ENCODE peak calls at places on chromosomes 5 and 9, in nine cellular contexts. One of them, this sample, is unnamed.

GRCh38 chr5:41869150-41869738 is 981 bp downstream of the OXCT1 start:
- DNase-seq in body of pancreas: peak
- DNase-seq in fibroblast of villous mesenchyme: peak
- DNase-seq in NB4: peak
- DNase-seq in WERI-Rb-1: peak
- DNase-seq in A673: no peak
- DNase-seq in hepatocyte: peak
- DNase-seq in fibroblast of lung: peak
- DNase-seq in astrocyte of the spinal cord: peak
- DNase-seq in this sample: peak

GRCh38 chr5:82364497-82364896 is 86.3 kb upstream of the RPS23 start:
- DNase-seq in NB4: no peak
- DNase-seq in hepatocyte: peak
- DNase-seq in body of pancreas: no peak
- DNase-seq in fibroblast of villous mesenchyme: peak
- DNase-seq in A673: peak
- DNase-seq in astrocyte of the spinal cord: peak
- DNase-seq in WERI-Rb-1: no peak
- DNase-seq in fibroblast of lung: peak
- DNase-seq in this sample: peak

GRCh38 chr5:78610163-78610583 is 38.4 kb downstream of the LHFPL2 start:
- DNase-seq in fibroblast of lung: no peak
- DNase-seq in A673: no peak
- DNase-seq in body of pancreas: no peak
- DNase-seq in NB4: no peak
- DNase-seq in WERI-Rb-1: no peak
- DNase-seq in fibroblast of villous mesenchyme: peak
- DNase-seq in astrocyte of the spinal cord: peak
- DNase-seq in hepatocyte: no peak
- DNase-seq in this sample: peak

GRCh38 chr9:92609142-92609500 is 60.8 kb downstream of the IPPK start:
- DNase-seq in hepatocyte: no peak
- DNase-seq in A673: no peak
- DNase-seq in fibroblast of villous mesenchyme: no peak
- DNase-seq in astrocyte of the spinal cord: no peak
- DNase-seq in WERI-Rb-1: peak
- DNase-seq in NB4: peak
- DNase-seq in body of pancreas: no peak
- DNase-seq in fibroblast of lung: no peak
- DNase-seq in this sample: peak

GRCh38 chr5:17951392-17952169 is 317.3 kb downstream of the TAF11L14 start:
- DNase-seq in hepatocyte: peak
- DNase-seq in body of pancreas: no peak
- DNase-seq in astrocyte of the spinal cord: no peak
- DNase-seq in NB4: peak
- DNase-seq in fibroblast of villous mesenchyme: no peak
- DNase-seq in WERI-Rb-1: peak
- DNase-seq in A673: peak
- DNase-seq in fibroblast of lung: no peak
- DNase-seq in this sample: no peak

GRCh38 chr5:143052967-143053682 is 282.9 kb downstream of the ARHGAP26 start:
- DNase-seq in hepatocyte: no peak
- DNase-seq in A673: no peak
- DNase-seq in WERI-Rb-1: no peak
- DNase-seq in body of pancreas: no peak
- DNase-seq in NB4: peak
- DNase-seq in fibroblast of villous mesenchyme: no peak
- DNase-seq in fibroblast of lung: no peak
- DNase-seq in astrocyte of the spinal cord: no peak
- DNase-seq in this sample: no peak

GRCh38 chr5:89255845-89256463 is 373.0 kb upstream of the MEF2C start:
- DNase-seq in WERI-Rb-1: no peak
- DNase-seq in astrocyte of the spinal cord: peak
- DNase-seq in A673: peak
- DNase-seq in hepatocyte: peak
- DNase-seq in body of pancreas: no peak
- DNase-seq in fibroblast of lung: peak
- DNase-seq in fibroblast of villous mesenchyme: peak
- DNase-seq in NB4: peak
- DNase-seq in this sample: peak

GRCh38 chr5:97560176-97560993 is 377.3 kb upstream of the RIOK2 start:
- DNase-seq in fibroblast of lung: no peak
- DNase-seq in WERI-Rb-1: no peak
- DNase-seq in body of pancreas: no peak
- DNase-seq in fibroblast of villous mesenchyme: no peak
- DNase-seq in A673: no peak
- DNase-seq in hepatocyte: no peak
- DNase-seq in NB4: no peak
- DNase-seq in astrocyte of the spinal cord: no peak
- DNase-seq in this sample: peak

GRCh38 chr9:124510650-124511425 is 3.6 kb upstream of the NR5A1 start:
- DNase-seq in fibroblast of lung: peak
- DNase-seq in NB4: no peak
- DNase-seq in body of pancreas: no peak
- DNase-seq in astrocyte of the spinal cord: no peak
- DNase-seq in fibroblast of villous mesenchyme: peak
- DNase-seq in WERI-Rb-1: no peak
- DNase-seq in A673: no peak
- DNase-seq in hepatocyte: peak
- DNase-seq in this sample: peak

DNA sequence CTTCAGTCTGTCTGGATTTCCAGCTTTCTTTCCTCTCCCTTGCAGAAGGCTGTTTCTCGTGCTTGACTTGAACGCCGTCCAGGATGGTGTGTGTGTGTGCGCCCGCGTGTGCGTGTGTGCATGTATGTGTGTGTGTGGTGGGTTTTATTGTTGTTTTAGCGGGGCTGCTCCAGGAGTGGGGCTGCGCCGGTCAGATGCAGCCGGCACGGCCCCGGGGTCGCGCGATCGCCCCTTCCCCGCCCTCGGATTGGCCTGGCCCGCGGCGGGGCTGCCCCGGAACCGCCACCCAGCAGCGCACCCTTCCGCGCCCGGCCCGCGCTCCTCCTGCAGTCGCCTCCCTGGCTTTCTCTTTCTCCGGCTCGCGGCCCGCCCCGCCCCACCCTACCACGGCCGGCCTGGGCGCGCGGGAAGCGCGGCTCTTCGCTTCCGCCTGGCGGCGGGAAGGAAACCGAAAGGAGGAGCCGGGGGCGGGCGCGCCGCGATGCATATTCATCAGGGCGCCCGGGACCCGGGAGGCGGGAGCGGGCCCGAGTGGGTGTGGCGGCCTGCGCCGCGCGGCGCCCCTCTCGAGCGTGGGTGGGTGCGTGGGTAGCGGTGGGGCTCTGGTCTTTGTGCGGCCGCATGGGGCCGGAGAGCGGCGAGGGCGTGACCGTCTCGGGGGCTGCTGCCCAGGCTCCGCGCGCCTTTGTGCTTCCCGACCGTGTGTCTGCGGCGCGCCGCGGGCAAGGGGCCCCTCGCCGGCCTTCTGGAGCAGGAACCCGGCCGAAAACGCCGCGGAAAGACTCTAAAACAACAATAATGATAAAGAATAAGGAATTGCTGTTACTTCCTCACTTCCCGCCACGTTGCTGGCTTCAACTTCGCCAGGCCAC is 8.5 kb upstream of the NFIB start:
- DNase-seq in NB4: peak
- DNase-seq in A673: peak
- DNase-seq in fibroblast of lung: peak
- DNase-seq in hepatocyte: peak
- DNase-seq in fibroblast of villous mesenchyme: peak
- DNase-seq in astrocyte of the spinal cord: peak
- DNase-seq in WERI-Rb-1: peak
- DNase-seq in body of pancreas: peak
- DNase-seq in this sample: peak
- TF ChIP-seq CTCF in NB4: no peak
- TF ChIP-seq CTCF in A673: no peak
- TF ChIP-seq CTCF in fibroblast of lung: peak
- TF ChIP-seq CTCF in hepatocyte: peak
- TF ChIP-seq CTCF in fibroblast of villous mesenchyme: peak
- TF ChIP-seq CTCF in astrocyte of the spinal cord: peak
- TF ChIP-seq CTCF in WERI-Rb-1: no peak
- TF ChIP-seq CTCF in body of pancreas: peak
- TF ChIP-seq CTCF in this sample: peak

GRCh38 chr5:132103969-132104391 is 30.4 kb downstream of the CSF2 start:
- DNase-seq in fibroblast of lung: peak
- DNase-seq in WERI-Rb-1: no peak
- DNase-seq in body of pancreas: no peak
- DNase-seq in astrocyte of the spinal cord: no peak
- DNase-seq in hepatocyte: no peak
- DNase-seq in NB4: no peak
- DNase-seq in A673: no peak
- DNase-seq in fibroblast of villous mesenchyme: no peak
- DNase-seq in this sample: peak

GRCh38 chr5:132102101-132102701 is 28.6 kb downstream of the CSF2 start:
- DNase-seq in hepatocyte: no peak
- DNase-seq in body of pancreas: no peak
- DNase-seq in A673: no peak
- DNase-seq in fibroblast of lung: no peak
- DNase-seq in NB4: no peak
- DNase-seq in astrocyte of the spinal cord: peak
- DNase-seq in WERI-Rb-1: no peak
- DNase-seq in fibroblast of villous mesenchyme: no peak
- DNase-seq in this sample: no peak

GRCh38 chr5:132101385-132101880 is 27.8 kb downstream of the CSF2 start:
- DNase-seq in A673: no peak
- DNase-seq in WERI-Rb-1: no peak
- DNase-seq in fibroblast of lung: no peak
- DNase-seq in body of pancreas: no peak
- DNase-seq in NB4: no peak
- DNase-seq in astrocyte of the spinal cord: no peak
- DNase-seq in fibroblast of villous mesenchyme: no peak
- DNase-seq in hepatocyte: no peak
- DNase-seq in this sample: no peak

GRCh38 chr5:132103380-132103951 is 29.9 kb downstream of the CSF2 start:
- DNase-seq in WERI-Rb-1: no peak
- DNase-seq in hepatocyte: peak
- DNase-seq in astrocyte of the spinal cord: peak
- DNase-seq in body of pancreas: peak
- DNase-seq in A673: peak
- DNase-seq in NB4: peak
- DNase-seq in fibroblast of villous mesenchyme: peak
- DNase-seq in fibroblast of lung: peak
- DNase-seq in this sample: peak

GRCh38 chr5:132102944-132103343 is 29.4 kb downstream of the CSF2 start:
- DNase-seq in hepatocyte: no peak
- DNase-seq in WERI-Rb-1: no peak
- DNase-seq in body of pancreas: no peak
- DNase-seq in fibroblast of lung: no peak
- DNase-seq in astrocyte of the spinal cord: no peak
- DNase-seq in fibroblast of villous mesenchyme: no peak
- DNase-seq in NB4: no peak
- DNase-seq in A673: no peak
- DNase-seq in this sample: no peak
- H3K4me3 ChIP-seq in hepatocyte: no peak
- H3K4me3 ChIP-seq in WERI-Rb-1: no peak
- H3K4me3 ChIP-seq in body of pancreas: no peak
- H3K4me3 ChIP-seq in fibroblast of lung: no peak
- H3K4me3 ChIP-seq in astrocyte of the spinal cord: no peak
- H3K4me3 ChIP-seq in fibroblast of villous mesenchyme: no peak
- H3K4me3 ChIP-seq in NB4: no peak
- H3K4me3 ChIP-seq in A673: no peak
- H3K4me3 ChIP-seq in this sample: no peak

DNA sequence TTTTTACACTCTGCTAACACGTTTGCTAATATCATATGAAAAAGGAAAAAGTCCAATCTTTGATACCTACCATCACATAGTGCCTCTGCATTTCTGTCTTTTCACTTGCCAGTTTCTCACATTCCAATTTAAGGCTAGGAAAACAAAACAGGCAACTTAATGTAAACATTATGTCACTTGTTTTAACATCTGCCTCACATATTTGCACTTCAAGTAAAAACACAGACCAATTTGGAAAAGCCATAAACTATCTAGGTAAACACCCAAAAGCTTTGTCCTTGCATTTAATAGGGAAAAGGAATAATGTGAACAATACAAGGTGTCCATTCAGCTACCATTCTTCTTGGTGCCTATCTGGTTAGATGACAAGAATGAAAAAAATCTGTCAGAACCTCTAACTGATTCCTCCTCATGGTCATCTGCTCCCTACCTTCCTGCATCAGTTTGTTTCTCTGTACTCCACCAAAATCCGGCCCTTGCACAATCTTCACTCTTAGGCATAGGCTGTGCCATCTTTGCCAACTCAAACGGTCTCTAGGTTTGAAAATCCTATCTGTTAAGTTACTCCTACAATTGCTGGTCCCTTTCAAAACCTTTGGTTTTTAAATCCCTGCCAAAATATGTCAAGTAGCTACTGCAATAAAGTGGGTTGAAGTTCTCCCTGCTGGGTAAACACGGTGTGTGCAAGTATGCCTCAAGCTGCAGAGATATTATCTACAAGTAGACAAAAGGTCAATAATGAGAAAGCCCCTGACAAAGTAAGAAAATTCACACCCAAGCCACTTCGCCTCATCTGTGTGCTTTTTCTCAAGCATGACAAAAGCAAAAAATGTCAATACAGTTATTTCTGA is 3.4 kb downstream of the TLE1 start:
- DNase-seq in WERI-Rb-1: no peak
- DNase-seq in fibroblast of lung: peak
- DNase-seq in NB4: no peak
- DNase-seq in hepatocyte: peak
- DNase-seq in astrocyte of the spinal cord: peak
- DNase-seq in body of pancreas: no peak
- DNase-seq in A673: no peak
- DNase-seq in fibroblast of villous mesenchyme: peak
- DNase-seq in this sample: peak
- TF ChIP-seq CTCF in WERI-Rb-1: no peak
- TF ChIP-seq CTCF in fibroblast of lung: peak
- TF ChIP-seq CTCF in NB4: no peak
- TF ChIP-seq CTCF in hepatocyte: peak
- TF ChIP-seq CTCF in astrocyte of the spinal cord: peak
- TF ChIP-seq CTCF in body of pancreas: peak
- TF ChIP-seq CTCF in A673: no peak
- TF ChIP-seq CTCF in fibroblast of villous mesenchyme: peak
- TF ChIP-seq CTCF in this sample: peak

GRCh38 chr9:18473551-18474279 is at the start of gene ADAMTSL1:
- DNase-seq in astrocyte of the spinal cord: peak
- DNase-seq in fibroblast of lung: peak
- DNase-seq in WERI-Rb-1: peak
- DNase-seq in A673: peak
- DNase-seq in body of pancreas: peak
- DNase-seq in hepatocyte: peak
- DNase-seq in fibroblast of villous mesenchyme: peak
- DNase-seq in NB4: no peak
- DNase-seq in this sample: peak
- H3K4me3 ChIP-seq in astrocyte of the spinal cord: peak
- H3K4me3 ChIP-seq in fibroblast of lung: peak
- H3K4me3 ChIP-seq in WERI-Rb-1: peak
- H3K4me3 ChIP-seq in A673: no peak
- H3K4me3 ChIP-seq in body of pancreas: no peak
- H3K4me3 ChIP-seq in hepatocyte: peak
- H3K4me3 ChIP-seq in fibroblast of villous mesenchyme: peak
- H3K4me3 ChIP-seq in NB4: no peak
- H3K4me3 ChIP-seq in this sample: peak

GRCh38 chr5:10140195-10140973 is 109.3 kb downstream of the ATPSCKMT start:
- DNase-seq in A673: no peak
- DNase-seq in astrocyte of the spinal cord: no peak
- DNase-seq in body of pancreas: no peak
- DNase-seq in hepatocyte: no peak
- DNase-seq in NB4: peak
- DNase-seq in fibroblast of lung: peak
- DNase-seq in WERI-Rb-1: peak
- DNase-seq in fibroblast of villous mesenchyme: peak
- DNase-seq in this sample: peak
- TF ChIP-seq CTCF in A673: peak
- TF ChIP-seq CTCF in astrocyte of the spinal cord: peak
- TF ChIP-seq CTCF in body of pancreas: no peak
- TF ChIP-seq CTCF in hepatocyte: peak
- TF ChIP-seq CTCF in NB4: peak
- TF ChIP-seq CTCF in fibroblast of lung: peak
- TF ChIP-seq CTCF in WERI-Rb-1: peak
- TF ChIP-seq CTCF in fibroblast of villous mesenchyme: peak
- TF ChIP-seq CTCF in this sample: peak

GRCh38 chr5:66057239-66057638 is 86.9 kb upstream of the SREK1 start:
- DNase-seq in hepatocyte: no peak
- DNase-seq in fibroblast of lung: no peak
- DNase-seq in WERI-Rb-1: no peak
- DNase-seq in body of pancreas: no peak
- DNase-seq in NB4: no peak
- DNase-seq in astrocyte of the spinal cord: no peak
- DNase-seq in A673: no peak
- DNase-seq in fibroblast of villous mesenchyme: no peak
- DNase-seq in this sample: no peak
- H3K4me3 ChIP-seq in hepatocyte: no peak
- H3K4me3 ChIP-seq in fibroblast of lung: no peak
- H3K4me3 ChIP-seq in WERI-Rb-1: no peak
- H3K4me3 ChIP-seq in body of pancreas: no peak
- H3K4me3 ChIP-seq in NB4: no peak
- H3K4me3 ChIP-seq in astrocyte of the spinal cord: no peak
- H3K4me3 ChIP-seq in A673: no peak
- H3K4me3 ChIP-seq in fibroblast of villous mesenchyme: no peak
- H3K4me3 ChIP-seq in this sample: no peak